ENCODE peak calls at places on chromosomes 6 and 20, in eight cellular contexts. One of them, this sample, is unnamed. For H3K27me3, the result is how much of the 10 kb centered on the place peaks cover.

GRCh38 chr6:148898360-148899005 is 151.7 kb downstream of the UST start:
- DNase-seq in GM23338: no peak
- DNase-seq in gastrocnemius medialis: no peak
- DNase-seq in adrenal gland: no peak
- DNase-seq in IMR-90: no peak
- DNase-seq in BJ: no peak
- DNase-seq in CD8-positive, alpha-beta T cell: no peak
- DNase-seq in PC-3: no peak
- DNase-seq in this sample: no peak

GRCh38 chr20:48556956-48557355 is 270.8 kb downstream of the PREX1 start:
- DNase-seq in GM23338: peak
- DNase-seq in gastrocnemius medialis: no peak
- DNase-seq in adrenal gland: no peak
- DNase-seq in IMR-90: no peak
- DNase-seq in BJ: no peak
- DNase-seq in CD8-positive, alpha-beta T cell: no peak
- DNase-seq in PC-3: peak
- DNase-seq in this sample: no peak

GRCh38 chr20:44739952-44740351 is 5.7 kb upstream of the KCNK15 start:
- DNase-seq in GM23338: no peak
- DNase-seq in gastrocnemius medialis: peak
- DNase-seq in adrenal gland: no peak
- DNase-seq in IMR-90: no peak
- DNase-seq in BJ: no peak
- DNase-seq in CD8-positive, alpha-beta T cell: no peak
- DNase-seq in PC-3: no peak
- DNase-seq in this sample: no peak

GRCh38 chr6:44481056-44481455 is 93.5 kb downstream of the CDC5L start:
- DNase-seq in GM23338: peak
- DNase-seq in gastrocnemius medialis: no peak
- DNase-seq in adrenal gland: no peak
- DNase-seq in IMR-90: no peak
- DNase-seq in BJ: no peak
- DNase-seq in CD8-positive, alpha-beta T cell: no peak
- DNase-seq in PC-3: no peak
- DNase-seq in this sample: no peak

GRCh38 chr20:63900373-63900772 is 5.4 kb downstream of the DNAJC5 start:
- DNase-seq in GM23338: no peak
- DNase-seq in gastrocnemius medialis: no peak
- DNase-seq in adrenal gland: no peak
- DNase-seq in IMR-90: no peak
- DNase-seq in BJ: no peak
- DNase-seq in CD8-positive, alpha-beta T cell: no peak
- DNase-seq in PC-3: no peak
- DNase-seq in this sample: no peak

GRCh38 chr6:56802570-56802969 is 152.3 kb upstream of the BEND6 start:
- DNase-seq in GM23338: no peak
- DNase-seq in gastrocnemius medialis: no peak
- DNase-seq in adrenal gland: no peak
- DNase-seq in IMR-90: peak
- DNase-seq in BJ: no peak
- DNase-seq in CD8-positive, alpha-beta T cell: no peak
- DNase-seq in PC-3: peak
- DNase-seq in this sample: no peak

GRCh38 chr6:52653151-52653550 is 17.8 kb upstream of the TMEM14A start:
- DNase-seq in GM23338: no peak
- DNase-seq in gastrocnemius medialis: no peak
- DNase-seq in adrenal gland: no peak
- DNase-seq in IMR-90: no peak
- DNase-seq in BJ: no peak
- DNase-seq in CD8-positive, alpha-beta T cell: no peak
- DNase-seq in PC-3: no peak
- DNase-seq in this sample: no peak

GRCh38 chr6:156808287-156808686 is 31.1 kb downstream of the ARID1B start:
- DNase-seq in GM23338: peak
- DNase-seq in gastrocnemius medialis: no peak
- DNase-seq in adrenal gland: no peak
- DNase-seq in IMR-90: peak
- DNase-seq in BJ: no peak
- DNase-seq in CD8-positive, alpha-beta T cell: no peak
- DNase-seq in PC-3: no peak
- DNase-seq in this sample: no peak

GRCh38 chr20:38725959-38726848 is 1.9 kb downstream of the SLC32A1 start:
- DNase-seq in GM23338: peak
- DNase-seq in gastrocnemius medialis: no peak
- DNase-seq in adrenal gland: no peak
- DNase-seq in IMR-90: peak
- DNase-seq in BJ: no peak
- DNase-seq in CD8-positive, alpha-beta T cell: no peak
- DNase-seq in PC-3: peak
- DNase-seq in this sample: no peak

GRCh38 chr6:162151050-162151658 is 576.4 kb downstream of the PRKN start:
- DNase-seq in GM23338: no peak
- DNase-seq in gastrocnemius medialis: peak
- DNase-seq in adrenal gland: no peak
- DNase-seq in IMR-90: no peak
- DNase-seq in BJ: no peak
- DNase-seq in CD8-positive, alpha-beta T cell: no peak
- DNase-seq in PC-3: no peak
- DNase-seq in this sample: no peak

GRCh38 chr6:44257007-44257752 is at the start of gene SLC35B2:
- DNase-seq in GM23338: peak
- DNase-seq in gastrocnemius medialis: peak
- DNase-seq in adrenal gland: peak
- DNase-seq in IMR-90: peak
- DNase-seq in BJ: no peak
- DNase-seq in CD8-positive, alpha-beta T cell: peak
- DNase-seq in PC-3: peak
- DNase-seq in this sample: peak

GRCh38 chr6:111492499-111492898 is 9.5 kb upstream of the REV3L start:
- DNase-seq in GM23338: no peak
- DNase-seq in gastrocnemius medialis: no peak
- DNase-seq in adrenal gland: no peak
- DNase-seq in IMR-90: no peak
- DNase-seq in BJ: no peak
- DNase-seq in CD8-positive, alpha-beta T cell: no peak
- DNase-seq in PC-3: no peak
- DNase-seq in this sample: no peak

GRCh38 chr20:11015440-11015839 is 341.6 kb upstream of the JAG1 start:
- DNase-seq in GM23338: no peak
- DNase-seq in gastrocnemius medialis: no peak
- DNase-seq in adrenal gland: no peak
- DNase-seq in IMR-90: no peak
- DNase-seq in BJ: no peak
- DNase-seq in CD8-positive, alpha-beta T cell: no peak
- DNase-seq in PC-3: no peak
- DNase-seq in this sample: no peak

GRCh38 chr6:139295906-139296305 is 4.1 kb upstream of the TXLNB start:
- DNase-seq in GM23338: no peak
- DNase-seq in gastrocnemius medialis: no peak
- DNase-seq in adrenal gland: no peak
- DNase-seq in IMR-90: no peak
- DNase-seq in BJ: no peak
- DNase-seq in CD8-positive, alpha-beta T cell: no peak
- DNase-seq in PC-3: no peak
- DNase-seq in this sample: no peak

GRCh38 chr20:54019127-54019526 is 51.3 kb downstream of the BCAS1 start:
- DNase-seq in GM23338: no peak
- DNase-seq in gastrocnemius medialis: no peak
- DNase-seq in adrenal gland: no peak
- DNase-seq in IMR-90: no peak
- DNase-seq in BJ: no peak
- DNase-seq in CD8-positive, alpha-beta T cell: no peak
- DNase-seq in PC-3: no peak
- DNase-seq in this sample: no peak

DNA sequence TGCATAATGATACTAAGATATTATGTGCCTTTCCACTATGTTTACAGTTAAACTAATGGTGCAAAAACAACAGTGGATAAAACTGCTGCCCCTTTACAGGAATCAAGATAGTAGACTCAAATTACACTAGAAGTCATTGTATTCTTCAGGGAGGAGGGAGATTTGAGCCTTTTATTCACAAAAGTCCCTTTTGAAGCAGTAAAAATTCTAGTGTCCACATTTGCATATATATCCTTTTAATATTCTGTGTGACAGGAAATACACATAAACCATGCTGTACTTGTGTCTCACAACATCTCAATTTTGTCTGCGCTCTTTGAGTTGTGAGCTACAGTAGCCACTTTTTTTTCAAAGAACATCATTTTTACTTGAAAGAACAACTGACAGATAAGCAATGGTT is 21.4 kb downstream of the LMBRD1 start:
- DNase-seq in GM23338: no peak
- DNase-seq in gastrocnemius medialis: no peak
- DNase-seq in adrenal gland: no peak
- DNase-seq in IMR-90: no peak
- DNase-seq in BJ: no peak
- DNase-seq in CD8-positive, alpha-beta T cell: no peak
- DNase-seq in PC-3: no peak
- DNase-seq in this sample: no peak
- H3K4me3 ChIP-seq in GM23338: no peak
- H3K4me3 ChIP-seq in gastrocnemius medialis: no peak
- H3K4me3 ChIP-seq in adrenal gland: no peak
- H3K4me3 ChIP-seq in IMR-90: no peak
- H3K4me3 ChIP-seq in BJ: no peak
- H3K4me3 ChIP-seq in CD8-positive, alpha-beta T cell: no peak
- H3K4me3 ChIP-seq in PC-3: no peak
- H3K4me3 ChIP-seq in this sample: no peak

DNA sequence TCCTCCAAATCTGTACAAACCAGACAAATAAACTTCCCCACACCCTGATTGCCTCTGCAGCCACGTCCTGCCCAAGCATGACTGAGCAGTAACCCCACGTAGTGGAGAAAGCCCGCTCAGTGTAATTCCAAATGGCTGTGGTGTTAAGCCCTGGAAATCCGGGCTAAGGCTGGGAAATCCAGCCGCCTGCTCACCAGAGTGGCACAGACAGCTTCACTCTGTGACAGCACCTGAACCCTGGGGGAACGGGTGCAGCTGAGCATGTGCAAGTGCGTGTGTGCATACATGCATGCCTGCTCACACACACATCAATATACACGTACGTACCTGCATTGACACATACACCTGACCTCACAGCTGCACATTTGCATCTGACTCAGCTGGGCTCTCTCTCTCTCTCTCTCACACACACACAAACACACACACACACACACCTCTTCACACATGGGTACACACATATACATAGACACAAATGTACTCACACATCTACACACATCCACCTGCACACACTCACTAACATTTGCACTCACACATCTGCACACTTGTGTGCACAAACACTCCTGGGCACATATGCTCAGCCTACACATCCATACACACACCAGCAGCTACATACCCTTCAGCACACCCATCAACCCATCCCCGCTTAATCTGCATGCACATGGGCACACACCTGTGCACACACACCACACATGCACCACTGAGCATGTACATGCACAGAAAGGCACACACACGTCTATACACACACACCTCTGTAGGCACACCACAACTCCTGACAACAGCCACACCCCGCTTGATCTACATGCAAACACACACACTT is 114.1 kb downstream of the GRM4 start:
- DNase-seq in GM23338: no peak
- DNase-seq in gastrocnemius medialis: no peak
- DNase-seq in adrenal gland: no peak
- DNase-seq in IMR-90: no peak
- DNase-seq in BJ: no peak
- DNase-seq in CD8-positive, alpha-beta T cell: no peak
- DNase-seq in PC-3: no peak
- DNase-seq in this sample: no peak
- H3K27me3 ChIP-seq in GM23338: under half
- H3K27me3 ChIP-seq in gastrocnemius medialis: under half
- H3K27me3 ChIP-seq in adrenal gland: under half
- H3K27me3 ChIP-seq in IMR-90: under half
- H3K27me3 ChIP-seq in BJ: under half
- H3K27me3 ChIP-seq in CD8-positive, alpha-beta T cell: under half
- H3K27me3 ChIP-seq in PC-3: under half
- H3K27me3 ChIP-seq in this sample: half or more

GRCh38 chr20:13166006-13166405 is 55.1 kb upstream of the ISM1 start:
- DNase-seq in GM23338: no peak
- DNase-seq in gastrocnemius medialis: no peak
- DNase-seq in adrenal gland: no peak
- DNase-seq in IMR-90: no peak
- DNase-seq in BJ: no peak
- DNase-seq in CD8-positive, alpha-beta T cell: no peak
- DNase-seq in PC-3: no peak
- DNase-seq in this sample: no peak
- TF ChIP-seq CTCF in GM23338: no peak
- TF ChIP-seq CTCF in gastrocnemius medialis: no peak
- TF ChIP-seq CTCF in adrenal gland: no peak
- TF ChIP-seq CTCF in IMR-90: no peak
- TF ChIP-seq CTCF in BJ: no peak
- TF ChIP-seq CTCF in CD8-positive, alpha-beta T cell: no peak
- TF ChIP-seq CTCF in PC-3: no peak
- TF ChIP-seq CTCF in this sample: no peak

DNA sequence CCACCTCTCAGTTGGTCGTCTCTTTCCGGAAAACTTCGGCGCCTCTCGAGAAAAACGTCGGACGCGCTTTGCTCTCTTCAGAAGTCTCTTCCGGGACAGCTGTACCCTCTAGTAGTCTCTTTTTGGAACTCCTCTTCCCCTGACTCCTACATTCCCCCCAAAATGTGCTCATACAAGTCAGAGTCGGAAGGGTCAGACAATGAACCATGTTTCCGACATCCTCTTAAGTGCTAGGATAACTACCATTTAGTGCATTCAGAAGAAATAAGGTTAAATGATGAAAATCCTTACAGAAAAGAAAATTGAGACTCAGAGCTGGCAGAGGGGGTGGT is 476 bp upstream of the TP53RK start:
- DNase-seq in GM23338: no peak
- DNase-seq in gastrocnemius medialis: no peak
- DNase-seq in adrenal gland: no peak
- DNase-seq in IMR-90: no peak
- DNase-seq in BJ: no peak
- DNase-seq in CD8-positive, alpha-beta T cell: no peak
- DNase-seq in PC-3: no peak
- DNase-seq in this sample: no peak
- H3K4me3 ChIP-seq in GM23338: peak
- H3K4me3 ChIP-seq in gastrocnemius medialis: peak
- H3K4me3 ChIP-seq in adrenal gland: no peak
- H3K4me3 ChIP-seq in IMR-90: peak
- H3K4me3 ChIP-seq in BJ: peak
- H3K4me3 ChIP-seq in CD8-positive, alpha-beta T cell: peak
- H3K4me3 ChIP-seq in PC-3: peak
- H3K4me3 ChIP-seq in this sample: peak

This sample was measured in tibial artery.